ENCODE peak calls at places on chromosomes 12 and 14, in nine cellular contexts. One of them, this sample, is unnamed.
A peak's percentile ranks its signal among the peaks of the same experiment; 100 is the strongest.

GRCh38 chr12:42213023-42213422 is 25.0 kb downstream of the YAF2 start:
- DNase-seq in activated CD4-positive, alpha-beta T cell treated with anti-CD3 and anti-CD28 coated beads, Interleukin-2, amount 10 ng/mL, durations not matched to agents 7 days and 5 days: no peak
- DNase-seq in HuH-7.5: no peak
- DNase-seq in Kasumi-1: no peak
- DNase-seq in AG09309: no peak
- DNase-seq in HFFc6: no peak
- DNase-seq in COR-L47: peak; percentile 78
- DNase-seq in cardiac muscle cell: peak; percentile 63
- DNase-seq in RWPE1: peak; percentile 47
- DNase-seq in this sample: no peak

GRCh38 chr14:35808076-35808657 is 928 bp downstream of the RALGAPA1 start:
- DNase-seq in HuH-7.5: no peak
- DNase-seq in HFFc6: no peak
- DNase-seq in COR-L47: no peak
- DNase-seq in Kasumi-1: no peak
- DNase-seq in RWPE1: peak; percentile 52
- DNase-seq in cardiac muscle cell: no peak
- DNase-seq in activated CD4-positive, alpha-beta T cell treated with anti-CD3 and anti-CD28 coated beads, Interleukin-2, amount 10 ng/mL, durations not matched to agents 7 days and 5 days: no peak
- DNase-seq in AG09309: no peak
- DNase-seq in this sample: no peak

GRCh38 chr14:103803661-103804060 is 43.7 kb downstream of the PPP1R13B start:
- DNase-seq in COR-L47: no peak
- DNase-seq in cardiac muscle cell: no peak
- DNase-seq in HFFc6: peak; percentile 66
- DNase-seq in RWPE1: peak; percentile 56
- DNase-seq in Kasumi-1: no peak
- DNase-seq in AG09309: peak; percentile 23
- DNase-seq in HuH-7.5: no peak
- DNase-seq in activated CD4-positive, alpha-beta T cell treated with anti-CD3 and anti-CD28 coated beads, Interleukin-2, amount 10 ng/mL, durations not matched to agents 7 days and 5 days: no peak
- DNase-seq in this sample: no peak

GRCh38 chr12:42871831-42872230 is 282.3 kb upstream of the PRICKLE1 start:
- DNase-seq in cardiac muscle cell: no peak
- DNase-seq in Kasumi-1: no peak
- DNase-seq in RWPE1: no peak
- DNase-seq in activated CD4-positive, alpha-beta T cell treated with anti-CD3 and anti-CD28 coated beads, Interleukin-2, amount 10 ng/mL, durations not matched to agents 7 days and 5 days: no peak
- DNase-seq in HFFc6: no peak
- DNase-seq in HuH-7.5: no peak
- DNase-seq in COR-L47: no peak
- DNase-seq in AG09309: no peak
- DNase-seq in this sample: no peak

GRCh38 chr14:51004801-51005526 is 60.7 kb upstream of the PYGL start:
- DNase-seq in AG09309: no peak
- DNase-seq in COR-L47: no peak
- DNase-seq in cardiac muscle cell: peak; percentile 60
- DNase-seq in HuH-7.5: peak; percentile 8
- DNase-seq in RWPE1: peak; percentile 29
- DNase-seq in HFFc6: no peak
- DNase-seq in Kasumi-1: no peak
- DNase-seq in activated CD4-positive, alpha-beta T cell treated with anti-CD3 and anti-CD28 coated beads, Interleukin-2, amount 10 ng/mL, durations not matched to agents 7 days and 5 days: no peak
- DNase-seq in this sample: no peak

GRCh38 chr14:51527073-51527472 is 124.6 kb upstream of the FRMD6 start:
- DNase-seq in cardiac muscle cell: no peak
- DNase-seq in activated CD4-positive, alpha-beta T cell treated with anti-CD3 and anti-CD28 coated beads, Interleukin-2, amount 10 ng/mL, durations not matched to agents 7 days and 5 days: no peak
- DNase-seq in HFFc6: peak; percentile 68
- DNase-seq in COR-L47: no peak
- DNase-seq in HuH-7.5: no peak
- DNase-seq in Kasumi-1: no peak
- DNase-seq in RWPE1: no peak
- DNase-seq in AG09309: no peak
- DNase-seq in this sample: no peak

GRCh38 chr12:122998316-122998715 is 17.8 kb downstream of the ARL6IP4 start:
- DNase-seq in cardiac muscle cell: no peak
- DNase-seq in RWPE1: no peak
- DNase-seq in HuH-7.5: no peak
- DNase-seq in activated CD4-positive, alpha-beta T cell treated with anti-CD3 and anti-CD28 coated beads, Interleukin-2, amount 10 ng/mL, durations not matched to agents 7 days and 5 days: no peak
- DNase-seq in AG09309: no peak
- DNase-seq in Kasumi-1: no peak
- DNase-seq in HFFc6: no peak
- DNase-seq in COR-L47: no peak
- DNase-seq in this sample: no peak

GRCh38 chr14:68518910-68519686 is 273.8 kb downstream of the ZFP36L1 start:
- DNase-seq in Kasumi-1: no peak
- DNase-seq in AG09309: no peak
- DNase-seq in RWPE1: no peak
- DNase-seq in HFFc6: no peak
- DNase-seq in HuH-7.5: no peak
- DNase-seq in COR-L47: no peak
- DNase-seq in cardiac muscle cell: no peak
- DNase-seq in activated CD4-positive, alpha-beta T cell treated with anti-CD3 and anti-CD28 coated beads, Interleukin-2, amount 10 ng/mL, durations not matched to agents 7 days and 5 days: no peak
- DNase-seq in this sample: no peak

GRCh38 chr12:33752854-33753253 is 269.4 kb upstream of the ALG10 start:
- DNase-seq in HFFc6: no peak
- DNase-seq in RWPE1: no peak
- DNase-seq in Kasumi-1: no peak
- DNase-seq in activated CD4-positive, alpha-beta T cell treated with anti-CD3 and anti-CD28 coated beads, Interleukin-2, amount 10 ng/mL, durations not matched to agents 7 days and 5 days: no peak
- DNase-seq in cardiac muscle cell: no peak
- DNase-seq in COR-L47: no peak
- DNase-seq in HuH-7.5: no peak
- DNase-seq in AG09309: no peak
- DNase-seq in this sample: no peak

GRCh38 chr12:125065021-125065752 is at the start of gene AACS:
- DNase-seq in cardiac muscle cell: peak; percentile 90
- DNase-seq in COR-L47: peak; percentile 63
- DNase-seq in RWPE1: peak; percentile 88
- DNase-seq in activated CD4-positive, alpha-beta T cell treated with anti-CD3 and anti-CD28 coated beads, Interleukin-2, amount 10 ng/mL, durations not matched to agents 7 days and 5 days: peak; percentile 75
- DNase-seq in HFFc6: peak; percentile 59
- DNase-seq in Kasumi-1: peak; percentile 61
- DNase-seq in AG09309: no peak
- DNase-seq in HuH-7.5: peak; percentile 77
- DNase-seq in this sample: peak; percentile 61

GRCh38 chr12:5846950-5847349 is 98.1 kb downstream of the ANO2 start:
- DNase-seq in activated CD4-positive, alpha-beta T cell treated with anti-CD3 and anti-CD28 coated beads, Interleukin-2, amount 10 ng/mL, durations not matched to agents 7 days and 5 days: no peak
- DNase-seq in cardiac muscle cell: no peak
- DNase-seq in COR-L47: no peak
- DNase-seq in HFFc6: no peak
- DNase-seq in HuH-7.5: no peak
- DNase-seq in Kasumi-1: no peak
- DNase-seq in AG09309: no peak
- DNase-seq in RWPE1: no peak
- DNase-seq in this sample: no peak

GRCh38 chr12:123937707-123938600 is 34.7 kb downstream of the CCDC92 start:
- DNase-seq in Kasumi-1: peak; percentile 16
- DNase-seq in HuH-7.5: no peak
- DNase-seq in activated CD4-positive, alpha-beta T cell treated with anti-CD3 and anti-CD28 coated beads, Interleukin-2, amount 10 ng/mL, durations not matched to agents 7 days and 5 days: peak; percentile 63
- DNase-seq in cardiac muscle cell: no peak
- DNase-seq in AG09309: no peak
- DNase-seq in HFFc6: no peak
- DNase-seq in RWPE1: no peak
- DNase-seq in COR-L47: no peak
- DNase-seq in this sample: no peak

GRCh38 chr12:113994051-113994450 is 27.9 kb upstream of the RBM19 start:
- DNase-seq in HuH-7.5: no peak
- DNase-seq in AG09309: no peak
- DNase-seq in RWPE1: no peak
- DNase-seq in activated CD4-positive, alpha-beta T cell treated with anti-CD3 and anti-CD28 coated beads, Interleukin-2, amount 10 ng/mL, durations not matched to agents 7 days and 5 days: no peak
- DNase-seq in cardiac muscle cell: no peak
- DNase-seq in Kasumi-1: no peak
- DNase-seq in HFFc6: no peak
- DNase-seq in COR-L47: no peak
- DNase-seq in this sample: no peak

GRCh38 chr12:108896331-108896730 is 16.4 kb downstream of the DAO start:
- DNase-seq in cardiac muscle cell: no peak
- DNase-seq in activated CD4-positive, alpha-beta T cell treated with anti-CD3 and anti-CD28 coated beads, Interleukin-2, amount 10 ng/mL, durations not matched to agents 7 days and 5 days: no peak
- DNase-seq in RWPE1: no peak
- DNase-seq in COR-L47: no peak
- DNase-seq in Kasumi-1: no peak
- DNase-seq in HuH-7.5: no peak
- DNase-seq in AG09309: no peak
- DNase-seq in HFFc6: no peak
- DNase-seq in this sample: no peak